ENCODE peak calls at places on chromosomes 4 and X, in four cellular contexts. L, E, Y and O are unnamed samples.

GRCh38 chrX:15202458-15203177 is 67.3 kb downstream of the ASB9 start:
- DNase-seq in L (no peak), Y (no peak), E (no peak), O (peak)

GRCh38 chr4:60396680-60397079 is 803.4 kb upstream of the ADGRL3 start:
- DNase-seq in Y (no peak), E (no peak), L (peak), O (no peak)

GRCh38 chr4:138241281-138242075 is 671 bp downstream of the SLC7A11 start:
- DNase-seq in L (peak), Y (no peak), E (no peak), O (no peak)

GRCh38 chr4:27714073-27714472 is 853.4 kb downstream of the STIM2 start:
- DNase-seq in Y (no peak), E (no peak), L (no peak), O (no peak)

GRCh38 chr4:86640469-86640868 is 46.4 kb downstream of the PTPN13 start:
- DNase-seq in E (no peak), Y (no peak), L (no peak), O (no peak)

GRCh38 chrX:68903111-68903510 is 74.3 kb downstream of the EFNB1 start:
- DNase-seq in Y (no peak), L (no peak), E (no peak), O (no peak)

GRCh38 chr4:61540944-61541343 is 340.8 kb downstream of the ADGRL3 start:
- DNase-seq in L (no peak), E (no peak), Y (no peak), O (no peak)

GRCh38 chrX:65034641-65035450 is 58.6 kb upstream of the ZC4H2 start:
- DNase-seq in Y (peak), L (peak), E (peak), O (no peak)

GRCh38 chrX:130543603-130544002 is 141.8 kb downstream of the RBMX2 start:
- DNase-seq in E (no peak), L (no peak), Y (no peak), O (no peak)

GRCh38 chrX:112424166-112424565 is 255.6 kb downstream of the LHFPL1 start:
- DNase-seq in L (no peak), Y (no peak), E (no peak), O (no peak)

GRCh38 chr4:10873809-10874208 is 189.2 kb upstream of the CLNK start:
- DNase-seq in L (no peak), E (no peak), Y (no peak), O (no peak)

GRCh38 chr4:7971881-7972500 is 32.3 kb upstream of the AFAP1 start:
- DNase-seq in L (no peak), Y (no peak), E (no peak), O (no peak)

GRCh38 chr4:88526221-88526815 is 2.7 kb upstream of the PYURF start:
- DNase-seq in Y (no peak), L (no peak), E (no peak), O (no peak)

GRCh38 chr4:177611974-177612664 is 169.9 kb upstream of the AGA start:
- DNase-seq in E (no peak), Y (no peak), L (no peak), O (no peak)

GRCh38 chrX:1212532-1212931 is at the start of gene CRLF2:
- DNase-seq in E (peak), Y (no peak), L (no peak), O (peak)

GRCh38 chr4:83751336-83751949 is 215.5 kb downstream of the GPAT3 start:
- DNase-seq in Y (no peak), L (no peak), E (no peak), O (no peak)

GRCh38 chrX:130836447-130836846 is 66.6 kb downstream of the ENOX2 start:
- DNase-seq in E (no peak), L (peak), Y (no peak), O (no peak)

GRCh38 chrX:70434352-70434866 is 10.2 kb upstream of the DLG3 start:
- DNase-seq in Y (no peak), E (peak), L (peak), O (no peak)

GRCh38 chrX:155966876-155967275 is 30.6 kb upstream of the IL9R start:
- DNase-seq in E (no peak), L (no peak), Y (no peak), O (peak)

GRCh38 chr4:23327120-23327519 is 562.7 kb downstream of the PPARGC1A start:
- DNase-seq in E (no peak), L (no peak), Y (no peak), O (no peak)

GRCh38 chr4:33911951-33912350 is 2332.4 kb downstream of the ARAP2 start:
- DNase-seq in E (no peak), L (no peak), Y (no peak), O (no peak)

GRCh38 chrX:148361641-148362040 is 138.8 kb upstream of the AFF2 start:
- DNase-seq in L (no peak), E (no peak), Y (no peak), O (no peak)

GRCh38 chrX:18351774-18352173 is 2.7 kb downstream of the SCML2 start:
- DNase-seq in E (no peak), L (no peak), Y (no peak), O (no peak)

GRCh38 chr4:2417765-2418651 is at the start of gene ZFYVE28:
- DNase-seq in E (no peak), Y (no peak), L (no peak), O (no peak)

GRCh38 chrX:103362504-103362903 is 6.2 kb downstream of the TCEAL9 start:
- DNase-seq in Y (no peak), E (no peak), L (no peak), O (no peak)

GRCh38 chr4:4818440-4819212 is 40.8 kb upstream of the MSX1 start:
- DNase-seq in Y (no peak), L (no peak), E (no peak), O (no peak)

GRCh38 chr4:26912810-26913209 is 52.2 kb downstream of the STIM2 start:
- DNase-seq in E (no peak), L (no peak), Y (no peak), O (no peak)